ENCODE peak calls at places on chromosomes 3 and 15, in ten cellular contexts. S is ovary, Z is A549, U is Peyer's patch, O is adrenal gland, H is heart left ventricle, B is uterus, K is H1, V is breast epithelium, G is suprapubic skin. X is an unnamed sample.

GRCh38 chr3:27201435-27201966 is 167.7 kb downstream of the NEK10 start:
- DNase-seq in O (no peak), K (no peak), V (no peak), H (no peak), G (no peak), S (no peak), U (no peak), Z (no peak), B (no peak), X (no peak)

GRCh38 chr3:112004664-112005063 is 5.9 kb downstream of the TAGLN3 start:
- DNase-seq in O (no peak), K (no peak), V (no peak), Z (no peak), B (no peak), G (no peak), S (no peak), H (no peak), U (peak; percentile 63), X (no peak)

GRCh38 chr15:83871808-83872559 is 218.1 kb downstream of the ADAMTSL3 start:
- DNase-seq in V (no peak), S (no peak), B (no peak), U (no peak), H (no peak), Z (peak; percentile 31), K (no peak), O (no peak), G (no peak), X (peak; percentile 41)

GRCh38 chr15:90266485-90266884 is 1.0 kb downstream of the NGRN start:
- DNase-seq in Z (no peak), K (no peak), O (peak; percentile 66), H (no peak), U (no peak), G (no peak), V (no peak), S (peak; percentile 43), B (no peak), X (peak; percentile 29)

GRCh38 chr3:111210003-111210699 is 138.5 kb downstream of the NECTIN3 start:
- DNase-seq in H (no peak), O (no peak), U (no peak), B (no peak), K (no peak), V (no peak), S (no peak), Z (no peak), G (no peak), X (no peak)

GRCh38 chr3:159897331-159898075 is 91.1 kb upstream of the IL12A start:
- DNase-seq in S (no peak), K (no peak), V (no peak), O (no peak), H (no peak), B (peak; percentile 32), G (no peak), Z (no peak), U (no peak), X (no peak)

GRCh38 chr15:66369773-66370651 is 13.5 kb upstream of the TIPIN start:
- DNase-seq in G (no peak), H (no peak), V (no peak), O (no peak), B (no peak), K (no peak), S (no peak), Z (peak; percentile 58), U (no peak), X (no peak)

GRCh38 chr15:58438956-58439355 is 7.2 kb downstream of the LIPC start:
- DNase-seq in S (peak; percentile 24), K (no peak), U (peak; percentile 70), H (peak; percentile 70), O (peak; percentile 63), Z (peak; percentile 88), B (no peak), G (peak; percentile 54), V (no peak), X (peak; percentile 46)

GRCh38 chr15:55893852-55894251 is 99.6 kb downstream of the NEDD4 start:
- DNase-seq in G (no peak), S (no peak), V (no peak), O (no peak), Z (no peak), U (no peak), H (no peak), B (no peak), K (no peak), X (no peak)

GRCh38 chr15:78810003-78810376 is 1.3 kb downstream of the ADAMTS7 start:
- DNase-seq in K (no peak), B (no peak), V (no peak), H (no peak), G (peak; percentile 56), S (no peak), U (no peak), Z (no peak), O (no peak), X (no peak)

GRCh38 chr3:3365716-3366115 is 186.2 kb upstream of the CRBN start:
- DNase-seq in K (no peak), B (no peak), O (no peak), Z (no peak), V (no peak), S (no peak), H (no peak), U (no peak), G (no peak), X (no peak)

GRCh38 chr15:67146875-67147381 is 81.5 kb downstream of the SMAD3 start:
- DNase-seq in U (peak; percentile 86), V (no peak), H (peak; percentile 59), S (peak; percentile 35), B (peak; percentile 56), Z (peak; percentile 92), O (no peak), G (no peak), K (no peak), X (no peak)

GRCh38 chr3:62046326-62046725 is 327.0 kb downstream of the FEZF2 start:
- DNase-seq in U (no peak), S (no peak), H (no peak), V (no peak), B (no peak), K (no peak), G (no peak), O (no peak), Z (no peak), X (no peak)

DNA sequence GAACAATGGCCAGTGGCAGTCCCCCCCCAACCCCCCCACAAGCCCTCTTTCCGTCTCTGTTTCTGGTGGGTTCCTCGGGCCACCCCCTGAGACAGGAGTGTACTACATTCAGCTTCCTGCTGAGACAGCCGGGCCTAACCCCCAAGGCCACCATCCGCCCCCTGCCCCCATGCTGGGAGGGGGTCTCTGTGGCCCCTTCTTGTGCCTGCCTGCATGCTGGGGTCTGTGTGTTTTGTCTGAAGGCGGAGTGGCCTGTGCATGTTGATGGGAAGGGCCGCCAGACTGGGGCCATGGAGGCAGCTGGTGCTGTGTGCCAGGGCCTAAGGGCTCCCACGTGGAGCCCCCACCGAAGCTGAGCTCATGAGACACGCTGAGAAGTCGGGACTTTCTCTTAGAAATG is 26.6 kb downstream of the PLXNA1 start:
- DNase-seq in S (no peak), U (no peak), V (no peak), B (no peak), H (no peak), K (no peak), Z (no peak), O (no peak), G (no peak), X (no peak)
- H3K27ac ChIP-seq in S (no peak overlapping the region), U (no peak overlapping the region), V (no peak overlapping the region), B (no peak overlapping the region), H (no peak overlapping the region), K (no peak overlapping the region), Z (no peak overlapping the region), O (no peak overlapping the region), G (no peak overlapping the region), X (no peak overlapping the region)

GRCh38 chr3:195907730-195908438 is 467 bp downstream of the TNK2 start:
- DNase-seq in S (no peak), Z (peak; percentile 32), V (no peak), G (peak; percentile 77), O (peak; percentile 86), B (no peak), H (peak; percentile 72), K (no peak), U (peak; percentile 88), X (peak; percentile 64)
- TF ChIP-seq POLR2A in S (no peak), Z (no peak), V (no peak), G (no peak), O (no peak), B (no peak), H (no peak), K (no peak), U (no peak), X (no peak)

GRCh38 chr15:92753591-92753990 is 98.0 kb upstream of the FAM174B start:
- DNase-seq in Z (no peak), G (no peak), H (no peak), B (no peak), O (no peak), U (no peak), K (no peak), S (no peak), V (no peak), X (no peak)
- H3K27ac ChIP-seq in Z (no peak overlapping the region), G (no peak overlapping the region), H (no peak overlapping the region), B (no peak overlapping the region), O (no peak overlapping the region), U (no peak overlapping the region), K (no peak overlapping the region), S (no peak overlapping the region), V (no peak overlapping the region), X (no peak overlapping the region)

GRCh38 chr3:150631515-150632221 is 28.5 kb downstream of the SELENOT start:
- DNase-seq in G (no peak), S (no peak), Z (no peak), U (no peak), H (no peak), B (no peak), O (no peak), K (no peak), V (no peak), X (no peak)
- TF ChIP-seq POLR2A in G (no peak), S (no peak), Z (no peak), U (no peak), H (no peak), B (no peak), O (no peak), K (no peak), V (no peak), X (no peak)